ENCODE peak calls at places on chromosomes 3 and 15, in eight cellular contexts. One of them, this sample, is unnamed.

GRCh38 chr3:66797916-66798560 is 200.1 kb upstream of the KBTBD8 start:
- DNase-seq in HepG2: no peak
- DNase-seq in NB4: no peak
- DNase-seq in heart left ventricle: peak; percentile 34
- DNase-seq in H54: no peak
- DNase-seq in gastrocnemius medialis: no peak
- DNase-seq in HCT116: no peak
- DNase-seq in uterus: peak; percentile 31
- DNase-seq in this sample: no peak

GRCh38 chr3:64049136-64049535 is 25.8 kb upstream of the PSMD6 start:
- DNase-seq in HepG2: no peak
- DNase-seq in NB4: no peak
- DNase-seq in heart left ventricle: no peak
- DNase-seq in H54: no peak
- DNase-seq in gastrocnemius medialis: no peak
- DNase-seq in HCT116: no peak
- DNase-seq in uterus: no peak
- DNase-seq in this sample: no peak

GRCh38 chr15:83164409-83165404 is 42.9 kb downstream of the HDGFL3 start:
- DNase-seq in HepG2: no peak
- DNase-seq in NB4: no peak
- DNase-seq in heart left ventricle: no peak
- DNase-seq in H54: peak; percentile 4
- DNase-seq in gastrocnemius medialis: no peak
- DNase-seq in HCT116: no peak
- DNase-seq in uterus: no peak
- DNase-seq in this sample: peak; percentile 40

GRCh38 chr3:110533089-110533488 is 538.5 kb upstream of the NECTIN3 start:
- DNase-seq in HepG2: peak; percentile 2
- DNase-seq in NB4: no peak
- DNase-seq in heart left ventricle: no peak
- DNase-seq in H54: no peak
- DNase-seq in gastrocnemius medialis: no peak
- DNase-seq in HCT116: no peak
- DNase-seq in uterus: no peak
- DNase-seq in this sample: no peak

GRCh38 chr3:23949784-23950183 is 4.7 kb downstream of the NR1D2 start:
- DNase-seq in HepG2: peak; percentile 52
- DNase-seq in NB4: no peak
- DNase-seq in heart left ventricle: peak; percentile 54
- DNase-seq in H54: no peak
- DNase-seq in gastrocnemius medialis: peak; percentile 69
- DNase-seq in HCT116: no peak
- DNase-seq in uterus: no peak
- DNase-seq in this sample: no peak

GRCh38 chr15:69748131-69748530 is 295.5 kb downstream of the RPLP1 start:
- DNase-seq in HepG2: no peak
- DNase-seq in NB4: no peak
- DNase-seq in heart left ventricle: no peak
- DNase-seq in H54: no peak
- DNase-seq in gastrocnemius medialis: no peak
- DNase-seq in HCT116: no peak
- DNase-seq in uterus: no peak
- DNase-seq in this sample: no peak

GRCh38 chr3:150462108-150462507 is 54.0 kb downstream of the TSC22D2 start:
- DNase-seq in HepG2: no peak
- DNase-seq in NB4: no peak
- DNase-seq in heart left ventricle: no peak
- DNase-seq in H54: no peak
- DNase-seq in gastrocnemius medialis: no peak
- DNase-seq in HCT116: no peak
- DNase-seq in uterus: no peak
- DNase-seq in this sample: no peak

GRCh38 chr15:62412634-62413033 is 247.5 kb upstream of the C2CD4B start:
- DNase-seq in HepG2: no peak
- DNase-seq in NB4: no peak
- DNase-seq in heart left ventricle: no peak
- DNase-seq in H54: no peak
- DNase-seq in gastrocnemius medialis: no peak
- DNase-seq in HCT116: no peak
- DNase-seq in uterus: no peak
- DNase-seq in this sample: no peak

GRCh38 chr3:76040946-76041345 is 255.6 kb upstream of the ZNF717 start:
- DNase-seq in HepG2: no peak
- DNase-seq in NB4: no peak
- DNase-seq in heart left ventricle: no peak
- DNase-seq in H54: no peak
- DNase-seq in gastrocnemius medialis: no peak
- DNase-seq in HCT116: no peak
- DNase-seq in uterus: no peak
- DNase-seq in this sample: no peak

GRCh38 chr3:117480493-117480892 is 770.9 kb downstream of the TUSC7 start:
- DNase-seq in HepG2: no peak
- DNase-seq in NB4: no peak
- DNase-seq in heart left ventricle: no peak
- DNase-seq in H54: no peak
- DNase-seq in gastrocnemius medialis: no peak
- DNase-seq in HCT116: no peak
- DNase-seq in uterus: no peak
- DNase-seq in this sample: no peak

GRCh38 chr3:128499724-128500275 is 6.8 kb upstream of the GATA2 start:
- DNase-seq in HepG2: no peak
- DNase-seq in NB4: no peak
- DNase-seq in heart left ventricle: no peak
- DNase-seq in H54: no peak
- DNase-seq in gastrocnemius medialis: no peak
- DNase-seq in HCT116: no peak
- DNase-seq in uterus: no peak
- DNase-seq in this sample: no peak

GRCh38 chr3:152060701-152061100 is 187.3 kb downstream of the SUCNR1 start:
- DNase-seq in HepG2: no peak
- DNase-seq in NB4: no peak
- DNase-seq in heart left ventricle: no peak
- DNase-seq in H54: no peak
- DNase-seq in gastrocnemius medialis: no peak
- DNase-seq in HCT116: no peak
- DNase-seq in uterus: no peak
- DNase-seq in this sample: no peak

GRCh38 chr15:37100109-37100873 is at the start of gene MEIS2:
- DNase-seq in HepG2: peak; percentile 83
- DNase-seq in NB4: peak; percentile 82
- DNase-seq in heart left ventricle: peak; percentile 90
- DNase-seq in H54: peak; percentile 93
- DNase-seq in gastrocnemius medialis: peak; percentile 67
- DNase-seq in HCT116: peak; percentile 59
- DNase-seq in uterus: peak; percentile 95
- DNase-seq in this sample: peak; percentile 83
- TF ChIP-seq POLR2A in HepG2: peak; percentile 50
- TF ChIP-seq POLR2A in NB4: peak; percentile 21
- TF ChIP-seq POLR2A in heart left ventricle: peak; percentile 52
- TF ChIP-seq POLR2A in H54: peak; percentile 65
- TF ChIP-seq POLR2A in gastrocnemius medialis: no peak
- TF ChIP-seq POLR2A in HCT116: peak; percentile 34
- TF ChIP-seq POLR2A in uterus: peak; percentile 78
- TF ChIP-seq POLR2A in this sample: no peak

GRCh38 chr3:39150803-39151631 is 2.4 kb downstream of the CSRNP1 start:
- DNase-seq in HepG2: peak; percentile 33
- DNase-seq in NB4: peak; percentile 53
- DNase-seq in heart left ventricle: peak; percentile 90
- DNase-seq in H54: peak; percentile 67
- DNase-seq in gastrocnemius medialis: peak; percentile 85
- DNase-seq in HCT116: no peak
- DNase-seq in uterus: peak; percentile 94
- DNase-seq in this sample: peak; percentile 56
- TF ChIP-seq POLR2A in HepG2: no peak
- TF ChIP-seq POLR2A in NB4: no peak
- TF ChIP-seq POLR2A in heart left ventricle: peak; percentile 51
- TF ChIP-seq POLR2A in H54: peak; percentile 23
- TF ChIP-seq POLR2A in gastrocnemius medialis: peak; percentile 44
- TF ChIP-seq POLR2A in HCT116: no peak
- TF ChIP-seq POLR2A in uterus: peak; percentile 47
- TF ChIP-seq POLR2A in this sample: peak; percentile 32

GRCh38 chr15:74857082-74857655 is 14.2 kb upstream of the ULK3 start:
- DNase-seq in HepG2: no peak
- DNase-seq in NB4: no peak
- DNase-seq in heart left ventricle: no peak
- DNase-seq in H54: no peak
- DNase-seq in gastrocnemius medialis: peak; percentile 45
- DNase-seq in HCT116: no peak
- DNase-seq in uterus: no peak
- DNase-seq in this sample: peak; percentile 43
- TF ChIP-seq POLR2A in HepG2: no peak
- TF ChIP-seq POLR2A in NB4: no peak
- TF ChIP-seq POLR2A in heart left ventricle: no peak
- TF ChIP-seq POLR2A in H54: no peak
- TF ChIP-seq POLR2A in gastrocnemius medialis: no peak
- TF ChIP-seq POLR2A in HCT116: no peak
- TF ChIP-seq POLR2A in uterus: no peak
- TF ChIP-seq POLR2A in this sample: no peak

DNA sequence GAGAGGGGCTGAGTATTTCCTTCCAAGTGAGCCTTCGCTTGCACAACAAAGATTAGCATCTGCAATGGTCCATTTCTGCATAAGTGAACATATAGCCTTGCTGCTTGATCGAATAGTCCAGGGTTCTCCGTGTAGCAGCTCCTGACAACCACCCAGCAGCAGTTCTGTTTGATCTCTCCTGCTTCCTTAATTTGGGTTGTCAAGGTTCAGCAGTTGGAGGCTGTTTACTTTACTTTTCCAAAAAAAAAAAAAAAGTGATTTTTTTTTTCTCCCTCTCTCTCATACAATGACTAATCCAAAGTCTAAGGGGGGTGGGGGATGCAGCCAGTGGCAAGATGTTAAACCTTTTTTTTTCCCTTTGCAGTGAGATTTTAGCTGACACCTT is 3.6 kb downstream of the FOXP1 start:
- DNase-seq in HepG2: peak; percentile 94
- DNase-seq in NB4: peak; percentile 82
- DNase-seq in heart left ventricle: no peak
- DNase-seq in H54: no peak
- DNase-seq in gastrocnemius medialis: no peak
- DNase-seq in HCT116: no peak
- DNase-seq in uterus: no peak
- DNase-seq in this sample: peak; percentile 14
- TF ChIP-seq POLR2A in HepG2: no peak
- TF ChIP-seq POLR2A in NB4: no peak
- TF ChIP-seq POLR2A in heart left ventricle: no peak
- TF ChIP-seq POLR2A in H54: no peak
- TF ChIP-seq POLR2A in gastrocnemius medialis: no peak
- TF ChIP-seq POLR2A in HCT116: no peak
- TF ChIP-seq POLR2A in uterus: no peak
- TF ChIP-seq POLR2A in this sample: no peak

DNA sequence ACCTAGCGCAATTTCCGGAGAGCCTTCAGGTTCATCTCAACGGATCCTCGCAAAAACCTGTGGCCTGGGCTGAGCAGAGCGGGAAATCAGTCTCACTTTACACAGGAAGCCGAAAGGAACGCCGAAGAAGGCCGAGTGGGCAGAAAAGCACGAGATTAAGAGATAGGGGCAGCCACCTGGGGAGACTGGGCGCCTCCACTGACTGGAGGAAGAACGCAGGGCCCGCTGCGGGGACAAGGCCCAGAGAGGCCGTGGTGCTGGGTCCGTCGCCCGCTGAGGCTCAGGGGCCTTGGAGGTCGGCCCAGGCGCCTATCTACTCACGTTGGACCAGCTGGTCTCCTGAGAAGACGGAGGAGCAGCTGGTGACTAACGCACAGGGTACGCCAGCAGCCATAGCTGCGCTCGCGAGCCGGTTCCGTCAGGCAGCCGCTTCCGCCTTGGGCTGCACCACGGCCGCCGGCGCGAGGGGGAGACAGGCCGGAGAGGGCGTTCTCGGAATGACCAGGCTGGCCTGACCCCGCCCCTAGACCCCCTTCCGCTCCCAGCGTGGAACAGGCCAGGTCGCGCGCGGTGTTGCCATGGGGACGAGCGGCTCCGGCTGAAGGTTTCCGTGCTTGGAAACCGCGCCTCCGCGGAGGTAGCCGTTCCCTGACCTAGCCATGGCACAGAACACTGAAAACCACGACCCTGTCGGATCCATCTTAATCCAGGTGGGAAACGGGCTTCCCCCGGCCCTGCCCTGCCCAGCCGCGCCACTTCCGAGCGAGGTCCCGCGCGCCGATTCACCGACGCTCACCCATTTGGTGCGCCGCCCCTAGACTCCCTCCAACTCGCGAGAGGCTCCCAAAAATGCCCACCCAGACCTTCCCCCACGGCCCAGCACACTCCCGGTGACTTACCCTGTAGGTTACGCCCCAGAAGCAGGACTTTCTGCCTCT is at the start of the genes AAGAB and IQCH:
- DNase-seq in HepG2: peak; percentile 88
- DNase-seq in NB4: peak; percentile 97
- DNase-seq in heart left ventricle: peak; percentile 97
- DNase-seq in H54: peak; percentile 81
- DNase-seq in gastrocnemius medialis: peak; percentile 97
- DNase-seq in HCT116: peak; percentile 93
- DNase-seq in uterus: peak; percentile 99
- DNase-seq in this sample: peak; percentile 98
- TF ChIP-seq POLR2A in HepG2: peak; percentile 74
- TF ChIP-seq POLR2A in NB4: peak; percentile 75
- TF ChIP-seq POLR2A in heart left ventricle: peak; percentile 76
- TF ChIP-seq POLR2A in H54: peak; percentile 90
- TF ChIP-seq POLR2A in gastrocnemius medialis: peak; percentile 93
- TF ChIP-seq POLR2A in HCT116: peak; percentile 43
- TF ChIP-seq POLR2A in uterus: peak; percentile 74
- TF ChIP-seq POLR2A in this sample: peak; percentile 92